ENCODE peak calls at places on chromosomes 2 and 18, in seven cellular contexts. C is amygdala; B is activated effector memory CD4-positive, alpha-beta T cell treated with Interleukin-2 at 50 U/mL for 16 hours; S is fibroblast of pulmonary artery; L is EH; U is AG09319; T is osteocyte. G is an unnamed sample.

GRCh38 chr2:113060396-113060795 is 1.4 kb downstream of the IL36RN start:
- DNase-seq in U (no peak), S (peak; percentile 3), C (no peak), T (no peak), B (no peak), L (peak; percentile 11), G (no peak)

GRCh38 chr2:190964170-190964795 is 49.7 kb downstream of the STAT1 start:
- DNase-seq in T (no peak), C (no peak), L (no peak), B (no peak), S (no peak), U (no peak), G (no peak)

GRCh38 chr2:111523009-111523408 is 361.0 kb downstream of the ANAPC1 start:
- DNase-seq in B (no peak), L (no peak), C (no peak), T (no peak), U (no peak), S (no peak), G (no peak)

GRCh38 chr2:216004408-216005283 is 8.7 kb downstream of the MREG start:
- DNase-seq in C (no peak), U (no peak), T (no peak), B (no peak), S (no peak), L (no peak), G (no peak)

GRCh38 chr2:205270689-205271088 is 411.6 kb upstream of the NRP2 start:
- DNase-seq in L (no peak), S (peak; percentile 60), B (no peak), C (no peak), U (no peak), T (no peak), G (no peak)

GRCh38 chr2:135047295-135047694 is at the start of gene MAP3K19:
- DNase-seq in T (no peak), S (peak; percentile 4), U (no peak), C (no peak), L (no peak), B (no peak), G (no peak)

GRCh38 chr18:13036622-13037320 is 45.6 kb downstream of the CEP192 start:
- DNase-seq in U (no peak), L (peak; percentile 36), C (no peak), B (no peak), S (peak; percentile 3), T (no peak), G (no peak)

GRCh38 chr2:221420245-221420644 is 151.9 kb downstream of the EPHA4 start:
- DNase-seq in T (no peak), U (no peak), B (no peak), L (no peak), S (no peak), C (no peak), G (no peak)

GRCh38 chr18:43826215-43826614 is 548.9 kb upstream of the SYT4 start:
- DNase-seq in L (no peak), U (no peak), S (no peak), C (no peak), B (no peak), T (no peak), G (no peak)

GRCh38 chr2:38505779-38506178 is 96.9 kb downstream of the HNRNPLL start:
- DNase-seq in T (no peak), L (peak; percentile 86), U (no peak), B (no peak), S (peak; percentile 80), C (no peak), G (peak; percentile 76)

GRCh38 chr2:14996306-14997014 is 363.9 kb downstream of the LRATD1 start:
- DNase-seq in C (no peak), U (no peak), S (no peak), L (no peak), B (no peak), T (no peak), G (no peak)

GRCh38 chr2:105809099-105809473 is 64.4 kb downstream of the NCK2 start:
- DNase-seq in U (no peak), C (no peak), B (no peak), S (no peak), L (no peak), T (no peak), G (no peak)

GRCh38 chr2:17539596-17539992 is 902 bp upstream of the VSNL1 start:
- DNase-seq in C (no peak), B (no peak), T (no peak), U (no peak), S (peak; percentile 18), L (peak; percentile 7), G (no peak)

GRCh38 chr2:241412144-241412543 is 56.1 kb downstream of the FARP2 start:
- DNase-seq in T (peak; percentile 88), C (no peak), B (no peak), U (peak; percentile 27), L (peak; percentile 91), S (peak; percentile 92), G (no peak)